ENCODE peak calls at places on chromosomes 2 and 18, in seven cellular contexts. B is AG04449; H is CD8-positive, alpha-beta memory T cell; M is HFFc6; K is D341Med; V is GM23338; R is frontal cortex. O is an unnamed sample.

GRCh38 chr2:10889741-10890215 is 22.0 kb upstream of the KCNF1 start:
- DNase-seq in B (no peak), H (no peak), M (no peak), K (peak; percentile 63), V (no peak), R (no peak), O (no peak)

GRCh38 chr2:39738941-39739340 is 40.1 kb downstream of the THUMPD2 start:
- DNase-seq in B (no peak), H (no peak), M (no peak), K (no peak), V (no peak), R (no peak), O (no peak)

GRCh38 chr18:79615091-79615490 is 64.5 kb upstream of the CTDP1 start:
- DNase-seq in B (no peak), H (no peak), M (no peak), K (no peak), V (no peak), R (no peak), O (no peak)

GRCh38 chr18:41144444-41144843 is 810.6 kb upstream of the PIK3C3 start:
- DNase-seq in B (peak; percentile 34), H (no peak), M (peak; percentile 30), K (no peak), V (no peak), R (no peak), O (no peak)

GRCh38 chr2:134174711-134175110 is 79.2 kb upstream of the MGAT5 start:
- DNase-seq in B (no peak), H (no peak), M (no peak), K (no peak), V (no peak), R (no peak), O (no peak)

GRCh38 chr18:75253784-75254183 is 43.2 kb downstream of the TSHZ1 start:
- DNase-seq in B (no peak), H (no peak), M (no peak), K (no peak), V (no peak), R (no peak), O (no peak)

GRCh38 chr18:13217466-13217961 is 1.0 kb upstream of the LDLRAD4 start:
- DNase-seq in B (no peak), H (peak; percentile 59), M (no peak), K (peak; percentile 90), V (peak; percentile 67), R (peak; percentile 46), O (peak; percentile 58)

GRCh38 chr2:46645681-46646162 is 166.4 kb downstream of the TMEM247 start:
- DNase-seq in B (peak; percentile 95), H (no peak), M (peak; percentile 71), K (no peak), V (no peak), R (no peak), O (no peak)

GRCh38 chr2:177445223-177445622 is 52.6 kb downstream of the AGPS start:
- DNase-seq in B (no peak), H (no peak), M (no peak), K (no peak), V (no peak), R (no peak), O (no peak)

O was measured in WTC11.